ENCODE peak calls at places on chromosomes 16 and 17, in six cellular contexts. W is IMR-90, E is neuronal stem cell, Z is mesenchymal stem cell, L is H1, F is trophoblast cell. K is an unnamed sample.

GRCh38 chr16:5026664-5027063 is 7.1 kb downstream of the NAGPA start:
- DNase-seq in W (no peak), E (no peak), Z (no peak), L (no peak), F (no peak), K (no peak)

GRCh38 chr17:65662166-65662565 is 100.7 kb upstream of the AXIN2 start:
- DNase-seq in W (peak), E (no peak), Z (no peak), L (no peak), F (no peak), K (no peak)

GRCh38 chr16:70746708-70747424 is 54.1 kb downstream of the VAC14 start:
- DNase-seq in W (peak), E (no peak), Z (peak), L (no peak), F (peak), K (no peak)

GRCh38 chr16:28609631-28610594 is at the start of gene SULT1A1:
- DNase-seq in W (no peak), E (no peak), Z (no peak), L (no peak), F (peak), K (peak)

GRCh38 chr17:34579979-34580684 is 750 bp downstream of the TMEM132E start:
- DNase-seq in W (no peak), E (no peak), Z (peak), L (no peak), F (no peak), K (peak)

GRCh38 chr17:34254651-34255380 is at the start of gene CCL2:
- DNase-seq in W (peak), E (no peak), Z (peak), L (peak), F (no peak), K (peak)

GRCh38 chr17:81909966-81910839 is 996 bp downstream of the PCYT2 start:
- DNase-seq in W (no peak), E (no peak), Z (peak), L (no peak), F (no peak), K (no peak)

GRCh38 chr16:50096791-50097190 is 31.0 kb downstream of the HEATR3 start:
- DNase-seq in W (peak), E (no peak), Z (no peak), L (no peak), F (no peak), K (no peak)

GRCh38 chr16:87789437-87790277 is 23.9 kb upstream of the KLHDC4 start:
- DNase-seq in W (peak), E (no peak), Z (no peak), L (no peak), F (peak), K (no peak)

GRCh38 chr16:59412275-59412841 is 678.2 kb upstream of the GOT2 start:
- DNase-seq in W (peak), E (peak), Z (peak), L (no peak), F (no peak), K (no peak)

GRCh38 chr16:31055613-31056012 is 18.4 kb downstream of the ZNF668 start:
- DNase-seq in W (no peak), E (no peak), Z (no peak), L (no peak), F (no peak), K (no peak)

GRCh38 chr17:81491193-81491592 is 21.4 kb downstream of the ACTG1 start:
- DNase-seq in W (no peak), E (no peak), Z (no peak), L (no peak), F (no peak), K (no peak)

GRCh38 chr16:68081796-68082567 is 3.2 kb upstream of the NFATC3 start:
- DNase-seq in W (no peak), E (no peak), Z (no peak), L (no peak), F (no peak), K (no peak)

GRCh38 chr17:76725580-76726230 is 701 bp downstream of the JMJD6 start:
- DNase-seq in W (peak), E (no peak), Z (peak), L (no peak), F (no peak), K (peak)

GRCh38 chr17:3983945-3984484 is 19.8 kb upstream of the ATP2A3 start:
- DNase-seq in W (peak), E (no peak), Z (peak), L (no peak), F (no peak), K (peak)

GRCh38 chr17:3980381-3980975 is 16.2 kb upstream of the ATP2A3 start:
- DNase-seq in W (no peak), E (no peak), Z (no peak), L (no peak), F (no peak), K (peak)

GRCh38 chr17:3982113-3982512 is 17.9 kb upstream of the ATP2A3 start:
- DNase-seq in W (no peak), E (no peak), Z (no peak), L (no peak), F (no peak), K (peak)

GRCh38 chr17:3981455-3981854 is 17.2 kb upstream of the ATP2A3 start:
- DNase-seq in W (no peak), E (no peak), Z (no peak), L (no peak), F (no peak), K (peak)

GRCh38 chr17:3982541-3983017 is 18.3 kb upstream of the ATP2A3 start:
- DNase-seq in W (no peak), E (no peak), Z (no peak), L (no peak), F (no peak), K (peak)
- H3K14ac ChIP-seq in W (no peak), E (peak), Z (no peak), L (no peak), F (no peak), K (no peak)

GRCh38 chr17:63550816-63551639 is 751 bp downstream of the DCAF7 start:
- DNase-seq in W (peak), E (peak), Z (peak), L (no peak), F (peak), K (peak)
- H4K8ac ChIP-seq in W (peak), E (no peak), Z (peak), L (peak), F (peak), K (no peak)

GRCh38 chr16:66551788-66552287 is 538 bp upstream of the CKLF start:
- DNase-seq in W (no peak), E (no peak), Z (no peak), L (no peak), F (no peak), K (no peak)

GRCh38 chr16:66551362-66551761 is 1.0 kb upstream of the CKLF start:
- DNase-seq in W (peak), E (no peak), Z (peak), L (no peak), F (no peak), K (peak)

GRCh38 chr16:66554021-66554420 is 1.6 kb downstream of the CKLF start:
- DNase-seq in W (no peak), E (no peak), Z (no peak), L (no peak), F (no peak), K (no peak)

GRCh38 chr16:66553223-66553622 is 847 bp downstream of the CKLF start:
- DNase-seq in W (no peak), E (no peak), Z (no peak), L (no peak), F (no peak), K (no peak)

DNA sequence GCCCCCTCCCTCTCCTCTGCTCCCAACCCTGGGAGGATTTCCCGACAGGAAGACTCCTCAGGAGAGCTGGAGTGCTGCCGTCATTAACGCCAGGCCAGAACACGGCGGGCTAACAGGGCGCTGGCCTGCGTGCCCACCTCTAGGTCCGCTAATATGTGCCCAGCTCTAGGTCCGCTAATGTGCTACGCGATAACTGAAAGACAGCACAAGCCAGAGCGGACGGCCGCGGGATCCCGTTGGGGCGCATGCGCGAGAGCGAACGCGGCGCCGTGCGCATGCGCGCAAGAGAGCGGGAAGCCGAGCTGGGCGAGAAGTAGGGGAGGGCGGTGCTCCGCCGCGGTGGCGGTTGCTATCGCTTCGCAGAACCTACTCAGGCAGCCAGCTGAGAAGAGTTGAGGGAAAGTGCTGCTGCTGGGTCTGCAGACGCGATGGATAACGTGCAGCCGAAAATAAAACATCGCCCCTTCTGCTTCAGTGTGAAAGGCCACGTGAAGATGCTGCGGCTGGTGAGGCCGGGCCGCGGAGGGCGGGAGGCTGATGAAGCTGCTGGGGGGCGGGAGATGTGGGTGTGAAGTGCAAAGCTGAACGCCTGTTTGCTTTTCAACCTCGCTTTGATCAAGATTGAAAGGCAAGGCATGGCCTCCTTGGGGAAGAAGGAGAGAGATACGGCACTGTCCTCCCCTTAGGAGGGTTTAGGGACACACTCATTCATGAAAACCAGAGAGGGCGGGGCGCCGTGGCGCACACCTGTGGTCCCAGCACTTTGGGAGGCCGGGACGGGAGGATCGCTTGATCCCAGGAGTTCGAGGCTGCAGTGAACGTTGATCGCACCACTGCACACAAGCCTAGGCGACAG is at the start of gene CKLF:
- DNase-seq in W (peak), E (peak), Z (peak), L (peak), F (peak), K (peak)
- H3K14ac ChIP-seq in W (peak), E (no peak), Z (peak), L (no peak), F (peak), K (peak)

GRCh38 chr17:39688475-39688835 is 598 bp upstream of the PGAP3 start:
- DNase-seq in W (peak), E (no peak), Z (peak), L (no peak), F (no peak), K (no peak)
- H4K8ac ChIP-seq in W (peak), E (no peak), Z (peak), L (no peak), F (peak), K (no peak)

GRCh38 chr17:61318684-61319098 is 81.0 kb upstream of the TBX2 start:
- DNase-seq in W (no peak), E (no peak), Z (no peak), L (no peak), F (no peak), K (no peak)

GRCh38 chr17:61314368-61315078 is 85.1 kb upstream of the TBX2 start:
- DNase-seq in W (peak), E (no peak), Z (no peak), L (no peak), F (no peak), K (no peak)

GRCh38 chr17:61313515-61314326 is 85.9 kb upstream of the TBX2 start:
- DNase-seq in W (no peak), E (no peak), Z (no peak), L (no peak), F (no peak), K (no peak)

GRCh38 chr17:61317779-61318178 is 81.9 kb upstream of the TBX2 start:
- DNase-seq in W (no peak), E (no peak), Z (no peak), L (no peak), F (no peak), K (peak)

GRCh38 chr17:61316633-61317032 is 83.0 kb upstream of the TBX2 start:
- DNase-seq in W (no peak), E (no peak), Z (no peak), L (no peak), F (no peak), K (no peak)
- H3K14ac ChIP-seq in W (no peak), E (no peak), Z (no peak), L (no peak), F (no peak), K (no peak)

GRCh38 chr17:47099451-47099986 is 89.6 kb downstream of the CDC27 start:
- DNase-seq in W (no peak), E (no peak), Z (no peak), L (no peak), F (no peak), K (no peak)
- H4K8ac ChIP-seq in W (peak), E (no peak), Z (peak), L (peak), F (peak), K (no peak)

DNA sequence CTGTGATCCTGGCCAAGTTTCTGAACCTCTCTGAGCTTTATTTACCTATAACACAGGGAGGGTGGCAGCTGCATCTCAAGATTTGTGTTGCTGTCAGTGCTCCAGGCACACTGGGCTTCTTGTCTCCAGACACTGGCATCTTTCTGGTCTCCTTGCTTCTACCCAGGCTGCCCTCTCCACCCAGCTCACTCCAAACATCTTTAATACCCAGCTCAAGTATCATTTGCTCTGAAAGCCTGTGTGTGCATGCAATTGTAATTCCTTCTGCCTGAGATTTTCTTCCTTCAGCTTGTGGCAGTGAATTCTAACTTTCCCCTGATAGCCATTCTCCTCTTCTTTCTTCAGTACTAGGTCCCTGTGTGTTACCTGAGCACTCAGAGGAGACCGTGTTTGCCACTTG is 50.7 kb upstream of the USP7 start:
- DNase-seq in W (no peak), E (no peak), Z (no peak), L (no peak), F (no peak), K (no peak)
- H3K14ac ChIP-seq in W (no peak), E (no peak), Z (no peak), L (no peak), F (no peak), K (no peak)

GRCh38 chr17:37405955-37406634 is 541 bp downstream of the ACACA start:
- DNase-seq in W (no peak), E (no peak), Z (no peak), L (no peak), F (no peak), K (no peak)
- H4K8ac ChIP-seq in W (peak), E (no peak), Z (peak), L (peak), F (peak), K (no peak)

DNA sequence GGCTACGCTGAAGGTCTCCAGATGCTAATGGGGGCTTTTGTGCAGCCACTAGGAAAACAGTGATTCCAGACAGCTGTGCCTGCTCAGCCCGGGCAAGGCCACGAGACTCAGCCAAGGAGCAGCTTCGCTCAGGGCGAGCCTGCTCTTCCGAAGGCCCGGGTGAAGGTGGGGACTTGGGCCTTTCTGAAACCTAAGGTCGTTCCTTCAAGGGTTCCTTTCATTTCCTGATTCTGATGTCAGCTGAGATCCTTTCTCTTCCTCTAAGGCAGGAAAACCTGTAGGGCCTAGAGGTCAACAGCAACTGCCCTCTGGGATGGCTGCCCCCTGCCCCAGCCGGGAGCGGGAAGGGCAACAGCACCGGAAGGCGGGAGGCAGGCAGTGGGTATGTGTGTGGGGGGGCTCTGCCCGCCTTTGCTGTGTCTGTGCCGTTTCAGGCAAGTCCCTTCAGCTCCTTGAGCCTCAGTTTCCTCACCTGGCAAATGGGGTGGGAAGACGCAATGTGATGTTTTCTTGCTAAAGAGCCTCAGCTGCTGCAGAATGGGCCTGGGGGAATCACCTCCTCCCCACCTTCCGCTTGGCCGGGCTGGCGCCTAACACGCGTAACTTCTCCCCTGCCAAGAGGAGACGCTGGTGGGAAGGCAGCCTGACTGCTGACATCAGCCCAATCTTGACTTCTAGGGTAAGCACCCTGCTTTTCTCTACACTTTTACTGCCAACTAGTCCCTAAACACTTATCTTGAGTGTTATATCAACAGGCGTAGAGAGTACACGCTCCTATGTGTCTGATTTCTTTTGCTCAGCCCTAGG is 32.8 kb downstream of the IRF8 start:
- DNase-seq in W (no peak), E (no peak), Z (no peak), L (no peak), F (no peak), K (no peak)
- H3K14ac ChIP-seq in W (no peak), E (peak), Z (no peak), L (no peak), F (no peak), K (no peak)

GRCh38 chr17:75011788-75012319 is 616 bp upstream of the MRPL58 start:
- DNase-seq in W (peak), E (no peak), Z (peak), L (no peak), F (peak), K (no peak)
- H4K8ac ChIP-seq in W (peak), E (no peak), Z (peak), L (peak), F (peak), K (no peak)

K was measured in H9.